ENCODE peak calls at places on chromosomes 11 and 22, in ten cellular contexts. T is AG09309; D is ACHN; O is fibroblast of the conjunctiva; V is stomach; P is stimulated activated CD8-positive, alpha-beta memory T cell treated with anti-CD3 and anti-CD28 coated beads, Interleukin-15, amount 100 ng/mL, for 48 hours; L is CD4-positive, alpha-beta memory T cell; Z is substantia nigra; X is GM04503; G is adipocyte. M is an unnamed sample.
A peak's percentile ranks its signal among the peaks of the same experiment; 100 is the strongest.

GRCh38 chr22:19620742-19621371 is 93.4 kb upstream of the SEPTIN5 start:
- DNase-seq in T (no peak), D (no peak), O (no peak), V (no peak), P (no peak), L (no peak), Z (no peak), X (no peak), G (no peak), M (no peak)

GRCh38 chr11:12623869-12624268 is 50.4 kb upstream of the TEAD1 start:
- DNase-seq in T (no peak), D (no peak), O (no peak), V (no peak), P (no peak), L (no peak), Z (no peak), X (no peak), G (no peak), M (no peak)

GRCh38 chr22:36467042-36467810 is 14.2 kb downstream of the TXN2 start:
- DNase-seq in T (no peak), D (peak; percentile 67), O (no peak), V (no peak), P (no peak), L (no peak), Z (no peak), X (no peak), G (peak; percentile 36), M (no peak)

GRCh38 chr11:59197990-59198389 is 14.7 kb downstream of the MPEG1 start:
- DNase-seq in T (peak; percentile 34), D (no peak), O (no peak), V (peak; percentile 83), P (no peak), L (no peak), Z (peak; percentile 86), X (peak; percentile 50), G (peak; percentile 80), M (no peak)

GRCh38 chr22:38970548-38970947 is 11.6 kb upstream of the APOBEC3B start:
- DNase-seq in T (no peak), D (no peak), O (no peak), V (no peak), P (no peak), L (no peak), Z (no peak), X (no peak), G (no peak), M (no peak)

GRCh38 chr22:48941903-48942625 is 885.6 kb downstream of the BRD1 start:
- DNase-seq in T (no peak), D (no peak), O (no peak), V (peak; percentile 18), P (no peak), L (no peak), Z (no peak), X (no peak), G (no peak), M (no peak)

GRCh38 chr22:45009881-45010531 is at the start of gene PHF21B:
- DNase-seq in T (no peak), D (peak; percentile 74), O (no peak), V (peak; percentile 37), P (peak; percentile 23), L (no peak), Z (peak; percentile 66), X (no peak), G (peak; percentile 64), M (no peak)

GRCh38 chr11:2909145-2909914 is 19.9 kb downstream of the PHLDA2 start:
- DNase-seq in T (no peak), D (no peak), O (no peak), V (no peak), P (no peak), L (no peak), Z (no peak), X (no peak), G (no peak), M (no peak)

GRCh38 chr11:17578296-17578695 is 31.2 kb downstream of the OTOG start:
- DNase-seq in T (no peak), D (no peak), O (no peak), V (peak; percentile 2), P (no peak), L (no peak), Z (no peak), X (no peak), G (no peak), M (no peak)

GRCh38 chr22:24137595-24137994 is 43.7 kb upstream of the SUSD2 start:
- DNase-seq in T (no peak), D (no peak), O (peak; percentile 55), V (no peak), P (no peak), L (no peak), Z (no peak), X (peak; percentile 84), G (peak; percentile 88), M (no peak)

GRCh38 chr11:132523929-132524328 is 1008.4 kb downstream of the OPCML start:
- DNase-seq in T (no peak), D (no peak), O (no peak), V (no peak), P (no peak), L (no peak), Z (no peak), X (no peak), G (no peak), M (no peak)

GRCh38 chr11:72445423-72445822 is 11.1 kb upstream of the CLPB start:
- DNase-seq in T (no peak), D (no peak), O (no peak), V (no peak), P (no peak), L (no peak), Z (no peak), X (no peak), G (no peak), M (no peak)

GRCh38 chr22:24059121-24059520 is 48.0 kb downstream of the CABIN1 start:
- DNase-seq in T (peak; percentile 83), D (no peak), O (peak; percentile 53), V (no peak), P (no peak), L (no peak), Z (no peak), X (peak; percentile 96), G (peak; percentile 83), M (peak; percentile 22)

GRCh38 chr11:76228122-76229000 is 22.1 kb upstream of the WNT11 start:
- DNase-seq in T (no peak), D (no peak), O (no peak), V (no peak), P (no peak), L (no peak), Z (no peak), X (no peak), G (no peak), M (no peak)

GRCh38 chr11:107733518-107733917 is 21.7 kb upstream of the SLN start:
- DNase-seq in T (no peak), D (no peak), O (no peak), V (no peak), P (no peak), L (no peak), Z (no peak), X (peak; percentile 36), G (no peak), M (no peak)

GRCh38 chr11:112073941-112074811 is at the start of the genes NKAPD1 and PIH1D2:
- DNase-seq in T (peak; percentile 60), D (peak; percentile 82), O (peak; percentile 83), V (peak; percentile 82), P (peak; percentile 59), L (peak; percentile 85), Z (peak; percentile 74), X (peak; percentile 70), G (peak; percentile 95), M (peak; percentile 81)

GRCh38 chr11:19872526-19873135 is 160.0 kb downstream of the NAV2 start:
- DNase-seq in T (no peak), D (no peak), O (no peak), V (no peak), P (no peak), L (no peak), Z (no peak), X (no peak), G (no peak), M (no peak)

GRCh38 chr11:106880121-106880520 is 138.2 kb downstream of the GUCY1A2 start:
- DNase-seq in T (no peak), D (no peak), O (no peak), V (no peak), P (no peak), L (no peak), Z (no peak), X (no peak), G (no peak), M (no peak)

GRCh38 chr11:70615036-70615875 is 216.9 kb downstream of the CTTN start:
- DNase-seq in T (no peak), D (no peak), O (no peak), V (no peak), P (no peak), L (no peak), Z (no peak), X (no peak), G (no peak), M (no peak)

GRCh38 chr11:1876361-1877063 is 15.2 kb downstream of the PRR33 start:
- DNase-seq in T (no peak), D (peak; percentile 10), O (peak; percentile 97), V (peak; percentile 47), P (no peak), L (no peak), Z (no peak), X (no peak), G (peak; percentile 79), M (no peak)

GRCh38 chr11:68313574-68314202 is 1.3 kb downstream of the LRP5 start:
- DNase-seq in T (no peak), D (peak; percentile 15), O (no peak), V (no peak), P (no peak), L (no peak), Z (no peak), X (peak; percentile 20), G (peak; percentile 65), M (peak; percentile 26)

GRCh38 chr11:13207270-13207664 is 70.3 kb upstream of the BMAL1 start:
- DNase-seq in T (no peak), D (no peak), O (no peak), V (no peak), P (no peak), L (no peak), Z (no peak), X (no peak), G (no peak), M (no peak)

GRCh38 chr11:291281-292210 is 2.6 kb downstream of the PGGHG start:
- DNase-seq in T (no peak), D (no peak), O (no peak), V (no peak), P (no peak), L (no peak), Z (no peak), X (no peak), G (no peak), M (no peak)

GRCh38 chr22:32205974-32206773 is 1.3 kb upstream of the RFPL2 start:
- DNase-seq in T (no peak), D (no peak), O (no peak), V (no peak), P (no peak), L (no peak), Z (no peak), X (no peak), G (no peak), M (no peak)

GRCh38 chr11:102451693-102452460 is 688 bp downstream of the TMEM123 start:
- DNase-seq in T (no peak), D (peak; percentile 77), O (no peak), V (peak; percentile 71), P (peak; percentile 64), L (peak; percentile 82), Z (peak; percentile 70), X (no peak), G (peak; percentile 82), M (no peak)

GRCh38 chr11:2298131-2298794 is 3.5 kb downstream of the C11orf21 start:
- DNase-seq in T (no peak), D (no peak), O (no peak), V (no peak), P (no peak), L (no peak), Z (no peak), X (no peak), G (no peak), M (no peak)

GRCh38 chr11:69666752-69667536 is 8.2 kb downstream of the LTO1 start:
- DNase-seq in T (no peak), D (no peak), O (no peak), V (no peak), P (no peak), L (no peak), Z (no peak), X (no peak), G (no peak), M (no peak)

GRCh38 chr22:49979587-49980264 is 19.2 kb downstream of the PIM3 start:
- DNase-seq in T (no peak), D (peak; percentile 52), O (no peak), V (peak; percentile 70), P (no peak), L (no peak), Z (no peak), X (no peak), G (peak; percentile 57), M (no peak)